ENCODE peak calls at places on chromosomes 13 and 19, in ten cellular contexts. U, Q, C, X, I, E, O, G, B and F are unnamed samples.

GRCh38 chr13:49225358-49226042 is 5.4 kb downstream of the MLNR start:
- DNase-seq in C (no peak), O (no peak), G (no peak), I (no peak), X (no peak), U (no peak), B (peak), E (peak), Q (peak), F (no peak)

GRCh38 chr13:44084146-44084545 is 204.4 kb downstream of the LACC1 start:
- DNase-seq in B (no peak), E (no peak), C (no peak), U (no peak), O (no peak), G (no peak), Q (no peak), I (no peak), X (no peak), F (no peak)

GRCh38 chr13:40963927-40964326 is 55.2 kb downstream of the ELF1 start:
- DNase-seq in I (no peak), C (no peak), X (no peak), U (peak), G (no peak), O (no peak), E (peak), B (peak), Q (peak), F (no peak)

GRCh38 chr13:109715902-109716301 is 70.5 kb downstream of the IRS2 start:
- DNase-seq in B (no peak), O (no peak), C (no peak), Q (peak), U (no peak), G (no peak), I (no peak), E (peak), X (no peak), F (no peak)

GRCh38 chr13:50400035-50400726 is 384.9 kb downstream of the KCNRG start:
- DNase-seq in B (peak), Q (peak), E (no peak), O (no peak), X (no peak), U (no peak), C (no peak), G (no peak), I (no peak), F (no peak)

GRCh38 chr13:64446372-64446771 is 2783.8 kb downstream of the PCDH9 start:
- DNase-seq in E (no peak), G (no peak), X (no peak), U (no peak), I (no peak), O (no peak), Q (no peak), C (no peak), B (no peak), F (no peak)

GRCh38 chr19:31166206-31166605 is 183.0 kb downstream of the TSHZ3 start:
- DNase-seq in B (no peak), Q (no peak), C (no peak), O (no peak), I (no peak), U (no peak), G (peak), E (no peak), X (no peak), F (no peak)

GRCh38 chr19:29819986-29820385 is 8.2 kb downstream of the CCNE1 start:
- DNase-seq in G (no peak), I (no peak), Q (no peak), B (no peak), U (no peak), C (no peak), O (no peak), E (no peak), X (no peak), F (no peak)

GRCh38 chr13:72384879-72385278 is 342.6 kb downstream of the MZT1 start:
- DNase-seq in Q (peak), G (no peak), C (no peak), X (no peak), O (no peak), U (peak), B (peak), I (no peak), E (no peak), F (no peak)

GRCh38 chr19:23436944-23437343 is 41.7 kb upstream of the ZNF91 start:
- DNase-seq in U (no peak), B (no peak), O (no peak), I (no peak), X (no peak), G (peak), C (no peak), E (no peak), Q (no peak), F (no peak)

GRCh38 chr19:54196514-54196913 is 4.1 kb upstream of the RPS9 start:
- DNase-seq in I (no peak), E (no peak), U (no peak), X (no peak), Q (no peak), G (no peak), O (no peak), B (no peak), C (no peak), F (no peak)

GRCh38 chr13:110132178-110132975 is 174.6 kb downstream of the COL4A1 start:
- DNase-seq in E (peak), X (no peak), Q (no peak), U (no peak), C (no peak), O (no peak), G (peak), B (no peak), I (no peak), F (no peak)

GRCh38 chr19:11382898-11383705 is 1.0 kb downstream of the EPOR start:
- DNase-seq in O (no peak), B (no peak), E (peak), Q (peak), I (peak), X (no peak), G (peak), C (peak), U (no peak), F (no peak)

GRCh38 chr19:21483589-21484170 is 21.7 kb upstream of the ZNF429 start:
- DNase-seq in G (peak), C (peak), O (no peak), U (no peak), X (peak), I (no peak), Q (peak), E (peak), B (peak), F (peak)

GRCh38 chr13:72696590-72696989 is 30.8 kb downstream of the MZT1 start:
- DNase-seq in B (peak), O (no peak), U (no peak), X (no peak), I (no peak), C (no peak), G (no peak), Q (peak), E (peak), F (no peak)

GRCh38 chr13:42129033-42129432 is 80.6 kb downstream of the DGKH start:
- DNase-seq in X (no peak), B (no peak), U (no peak), I (no peak), G (no peak), Q (no peak), E (no peak), C (no peak), O (no peak), F (no peak)

GRCh38 chr13:113855012-113855921 is 8.6 kb downstream of the GAS6 start:
- DNase-seq in Q (no peak), X (no peak), U (no peak), C (peak), E (no peak), O (no peak), I (peak), G (peak), B (no peak), F (no peak)
- H3K4me3 ChIP-seq in Q (no peak), X (no peak), U (peak), C (no peak), E (no peak), O (no peak), I (no peak), G (no peak), B (no peak), F (no peak)

DNA sequence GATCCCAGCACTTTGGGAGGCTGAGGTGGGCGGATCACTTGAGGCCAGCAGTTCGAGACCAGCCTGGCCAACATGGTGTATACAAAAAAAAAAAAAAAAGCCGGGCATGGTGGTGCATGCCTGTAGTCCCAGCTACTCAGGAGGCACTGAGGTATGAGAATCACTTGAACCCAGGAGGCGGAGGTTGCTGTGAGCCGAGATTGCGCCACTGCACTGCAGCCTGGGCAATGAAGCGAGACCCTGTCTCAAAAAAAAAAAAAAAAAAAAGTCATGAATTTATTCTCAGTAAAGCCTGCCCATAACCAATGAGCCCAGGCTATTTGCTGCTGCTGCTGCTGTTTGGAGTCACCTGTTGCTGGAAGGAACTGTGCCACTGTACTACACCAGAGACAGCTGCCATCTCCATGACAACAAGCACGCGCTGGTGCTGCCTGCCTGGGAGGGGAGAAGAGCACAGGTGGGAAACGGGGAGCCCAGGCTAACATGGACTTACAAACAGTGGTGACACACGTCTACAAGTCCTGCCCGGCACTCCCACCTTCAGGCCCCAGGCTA is 11.3 kb downstream of the ZFR2 start:
- DNase-seq in B (no peak), X (no peak), I (no peak), E (no peak), C (no peak), Q (no peak), U (no peak), O (no peak), G (no peak), F (peak)
- H3K4me3 ChIP-seq in B (no peak), X (no peak), I (no peak), E (no peak), C (no peak), Q (no peak), U (no peak), O (no peak), G (no peak), F (no peak)

GRCh38 chr19:2542341-2543069 is 66.6 kb downstream of the GADD45B start:
- DNase-seq in C (no peak), B (no peak), X (no peak), Q (peak), O (no peak), G (peak), U (no peak), E (no peak), I (no peak), F (no peak)

GRCh38 chr19:2546128-2547032 is 70.5 kb downstream of the GADD45B start:
- DNase-seq in C (peak), B (no peak), X (peak), U (no peak), O (no peak), Q (peak), I (no peak), G (peak), E (no peak), F (no peak)

GRCh38 chr19:2540646-2541454 is 64.9 kb downstream of the GADD45B start:
- DNase-seq in I (peak), B (peak), C (peak), E (peak), G (peak), U (peak), Q (peak), O (peak), X (peak), F (no peak)

GRCh38 chr19:2544576-2545415 is 68.9 kb downstream of the GADD45B start:
- DNase-seq in C (no peak), Q (no peak), E (no peak), G (no peak), X (no peak), U (no peak), O (no peak), I (no peak), B (no peak), F (no peak)

DNA sequence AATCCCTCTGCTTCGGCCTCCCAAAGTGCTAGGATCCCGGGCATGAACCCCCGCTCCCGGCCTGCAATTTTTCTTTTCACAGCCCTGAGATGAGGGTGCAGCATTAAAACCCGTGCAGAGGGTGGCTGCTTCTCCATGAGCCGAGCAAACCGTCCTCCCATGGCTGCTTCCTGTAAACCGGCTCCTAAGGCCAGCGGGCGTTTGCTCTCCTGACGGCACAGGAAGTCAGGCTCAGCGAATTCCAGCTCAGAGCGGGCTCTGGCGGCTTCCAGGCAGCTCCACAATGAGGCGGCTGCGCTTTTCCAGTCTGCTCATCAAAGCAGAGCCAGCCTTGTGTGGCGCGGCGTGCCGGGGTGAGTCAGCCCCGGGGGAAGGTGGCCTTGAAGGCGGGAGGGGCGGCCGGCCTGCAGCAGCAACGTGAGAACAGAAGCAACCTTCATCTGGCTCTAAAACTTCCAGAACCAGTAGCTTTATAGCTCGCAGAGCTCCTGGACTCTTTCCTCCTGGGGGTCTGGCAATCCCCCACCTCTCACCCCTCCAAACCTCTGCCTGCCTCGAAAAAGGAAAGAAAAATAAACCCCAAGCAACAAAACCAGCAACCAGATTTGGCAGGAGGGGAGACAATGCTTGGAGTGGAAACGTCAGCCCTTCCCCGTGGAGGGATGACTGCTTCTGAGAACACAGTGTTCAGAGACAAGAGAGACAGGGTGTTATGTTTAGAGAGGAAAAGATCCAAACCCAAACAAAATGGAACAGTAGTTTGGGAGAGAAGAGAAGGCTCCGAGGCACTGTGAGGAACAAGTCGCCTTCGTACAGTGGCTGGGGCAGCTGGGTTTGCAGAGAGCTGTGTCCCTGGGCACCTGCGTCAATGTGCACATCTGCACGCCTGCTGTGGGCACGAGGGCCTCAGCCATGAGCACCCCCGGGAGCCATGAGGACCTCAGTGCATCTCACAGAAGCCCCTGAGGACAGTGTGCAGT is 67.8 kb downstream of the GADD45B start:
- DNase-seq in C (peak), X (peak), B (peak), E (peak), U (peak), Q (peak), O (peak), G (peak), I (peak), F (peak)
- H3K4me3 ChIP-seq in C (peak), X (peak), B (peak), E (peak), U (peak), Q (no peak), O (peak), G (no peak), I (no peak), F (peak)

GRCh38 chr13:28819748-28820098 is 416 bp upstream of the MTUS2 start:
- DNase-seq in X (no peak), B (peak), I (no peak), E (peak), O (no peak), G (peak), C (peak), Q (peak), U (no peak), F (no peak)
- H3K4me3 ChIP-seq in X (no peak), B (no peak), I (peak), E (peak), O (peak), G (peak), C (no peak), Q (peak), U (no peak), F (no peak)

GRCh38 chr13:91347212-91347995 is at the start of gene MIR17HG:
- DNase-seq in U (no peak), O (no peak), Q (peak), C (peak), I (peak), X (peak), G (peak), B (peak), E (peak), F (peak)

GRCh38 chr13:91348906-91349435 is 1.5 kb downstream of the MIR17HG start:
- DNase-seq in U (no peak), E (peak), Q (peak), I (peak), C (peak), B (peak), O (peak), G (peak), X (peak), F (peak)

GRCh38 chr13:91347996-91348905 is 764 bp downstream of the MIR17HG start:
- DNase-seq in B (peak), U (no peak), X (peak), G (peak), I (no peak), E (peak), C (peak), Q (peak), O (no peak), F (no peak)

GRCh38 chr13:91346062-91346461 is 1.4 kb upstream of the MIR17HG start:
- DNase-seq in I (no peak), B (no peak), X (no peak), E (no peak), C (no peak), U (no peak), Q (no peak), G (no peak), O (no peak), F (no peak)

GRCh38 chr13:91346848-91347211 is 657 bp upstream of the MIR17HG start:
- DNase-seq in Q (peak), X (no peak), B (no peak), C (peak), O (no peak), I (no peak), U (no peak), G (no peak), E (peak), F (no peak)
- H3K4me3 ChIP-seq in Q (peak), X (peak), B (peak), C (peak), O (peak), I (peak), U (peak), G (peak), E (peak), F (peak)

GRCh38 chr13:26046639-26047038 is 5.2 kb downstream of the SHISA2 start:
- DNase-seq in G (no peak), E (no peak), O (no peak), X (no peak), U (no peak), C (no peak), I (no peak), B (no peak), Q (no peak), F (no peak)

GRCh38 chr13:26050568-26051230 is 1.1 kb downstream of the SHISA2 start:
- DNase-seq in G (peak), O (no peak), U (no peak), C (no peak), B (no peak), Q (peak), X (no peak), E (peak), I (no peak), F (no peak)

GRCh38 chr13:26047040-26047439 is 4.8 kb downstream of the SHISA2 start:
- DNase-seq in X (no peak), Q (no peak), C (no peak), B (no peak), U (no peak), O (no peak), E (no peak), I (no peak), G (no peak), F (no peak)

GRCh38 chr13:26051231-26052135 is at the start of gene SHISA2:
- DNase-seq in G (peak), C (peak), Q (peak), O (no peak), E (peak), I (no peak), U (no peak), B (peak), X (no peak), F (peak)

DNA sequence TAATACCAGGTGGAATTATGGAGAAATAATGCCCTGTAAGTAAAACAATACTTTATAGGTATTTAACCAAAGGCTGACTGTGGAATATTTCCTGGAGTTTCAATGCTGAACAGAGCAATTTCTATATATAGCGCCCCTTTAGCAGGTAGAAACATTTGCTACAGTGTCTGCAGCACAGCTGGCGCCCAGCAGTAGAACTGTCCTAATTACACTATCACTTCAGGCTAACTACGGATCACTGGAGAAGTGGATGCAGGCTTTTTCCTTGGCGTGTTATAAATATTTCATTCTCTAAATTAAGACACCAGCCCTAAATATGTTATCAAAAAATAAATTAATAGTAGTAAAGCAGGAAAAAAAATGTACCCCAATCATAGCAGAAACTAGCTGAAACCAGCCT is 3.1 kb downstream of the SHISA2 start:
- DNase-seq in I (no peak), O (no peak), Q (no peak), C (no peak), G (no peak), X (no peak), E (no peak), B (no peak), U (no peak), F (no peak)
- H3K4me3 ChIP-seq in I (no peak), O (no peak), Q (peak), C (no peak), G (peak), X (no peak), E (no peak), B (no peak), U (no peak), F (no peak)